ENCODE peak calls at places on chromosome 22, in eight cellular contexts. One of them, this sample, is unnamed.

GRCh38 chr22:31820655-31821054 is 66.8 kb downstream of the DEPDC5 start:
- DNase-seq in GM12864: no peak
- DNase-seq in T-helper 2 cell: no peak
- DNase-seq in astrocyte of the spinal cord: no peak
- DNase-seq in GM20000: no peak
- DNase-seq in HFFc6: no peak
- DNase-seq in stimulated activated CD4-positive, alpha-beta T cell treated with anti-CD3 and anti-CD28 coated beads, Interleukin-15, amount 100 ng/mL, for 1 hour: no peak
- DNase-seq in activated T-helper 1 cell treated with anti-CD3 and anti-CD28 coated beads, Interleukin-12 subunit alpha, Interleukin-12 subunit beta, Interleukin-2, Interleukin-4 antibody, amounts not matched to agents 30 ng/mL and 10 ng/mL and 1 ng/mL, durations not matched to agents 14 hours and 24 hours and 36 hours: no peak
- DNase-seq in this sample: no peak

GRCh38 chr22:17237031-17237668 is 17.9 kb upstream of the ADA2 start:
- DNase-seq in astrocyte of the spinal cord: no peak
- DNase-seq in stimulated activated CD4-positive, alpha-beta T cell treated with anti-CD3 and anti-CD28 coated beads, Interleukin-15, amount 100 ng/mL, for 1 hour: no peak
- DNase-seq in HFFc6: no peak
- DNase-seq in GM20000: peak; percentile 75
- DNase-seq in T-helper 2 cell: no peak
- DNase-seq in activated T-helper 1 cell treated with anti-CD3 and anti-CD28 coated beads, Interleukin-12 subunit alpha, Interleukin-12 subunit beta, Interleukin-2, Interleukin-4 antibody, amounts not matched to agents 30 ng/mL and 10 ng/mL and 1 ng/mL, durations not matched to agents 14 hours and 24 hours and 36 hours: peak; percentile 52
- DNase-seq in GM12864: peak; percentile 64
- DNase-seq in this sample: peak; percentile 71

GRCh38 chr22:29456211-29456671 is 17.9 kb downstream of the RFPL1 start:
- DNase-seq in HFFc6: peak; percentile 22
- DNase-seq in GM12864: no peak
- DNase-seq in T-helper 2 cell: no peak
- DNase-seq in astrocyte of the spinal cord: peak; percentile 49
- DNase-seq in stimulated activated CD4-positive, alpha-beta T cell treated with anti-CD3 and anti-CD28 coated beads, Interleukin-15, amount 100 ng/mL, for 1 hour: no peak
- DNase-seq in activated T-helper 1 cell treated with anti-CD3 and anti-CD28 coated beads, Interleukin-12 subunit alpha, Interleukin-12 subunit beta, Interleukin-2, Interleukin-4 antibody, amounts not matched to agents 30 ng/mL and 10 ng/mL and 1 ng/mL, durations not matched to agents 14 hours and 24 hours and 36 hours: no peak
- DNase-seq in GM20000: no peak
- DNase-seq in this sample: no peak

GRCh38 chr22:47201186-47201995 is 438.9 kb downstream of the TBC1D22A start:
- DNase-seq in GM20000: no peak
- DNase-seq in GM12864: no peak
- DNase-seq in activated T-helper 1 cell treated with anti-CD3 and anti-CD28 coated beads, Interleukin-12 subunit alpha, Interleukin-12 subunit beta, Interleukin-2, Interleukin-4 antibody, amounts not matched to agents 30 ng/mL and 10 ng/mL and 1 ng/mL, durations not matched to agents 14 hours and 24 hours and 36 hours: no peak
- DNase-seq in stimulated activated CD4-positive, alpha-beta T cell treated with anti-CD3 and anti-CD28 coated beads, Interleukin-15, amount 100 ng/mL, for 1 hour: no peak
- DNase-seq in HFFc6: no peak
- DNase-seq in astrocyte of the spinal cord: no peak
- DNase-seq in T-helper 2 cell: no peak
- DNase-seq in this sample: no peak

GRCh38 chr22:50138036-50138435 is 32.5 kb upstream of the PANX2 start:
- DNase-seq in T-helper 2 cell: no peak
- DNase-seq in HFFc6: no peak
- DNase-seq in stimulated activated CD4-positive, alpha-beta T cell treated with anti-CD3 and anti-CD28 coated beads, Interleukin-15, amount 100 ng/mL, for 1 hour: no peak
- DNase-seq in activated T-helper 1 cell treated with anti-CD3 and anti-CD28 coated beads, Interleukin-12 subunit alpha, Interleukin-12 subunit beta, Interleukin-2, Interleukin-4 antibody, amounts not matched to agents 30 ng/mL and 10 ng/mL and 1 ng/mL, durations not matched to agents 14 hours and 24 hours and 36 hours: no peak
- DNase-seq in astrocyte of the spinal cord: no peak
- DNase-seq in GM12864: no peak
- DNase-seq in GM20000: no peak
- DNase-seq in this sample: no peak

GRCh38 chr22:35409783-35410662 is 10.1 kb downstream of the MCM5 start:
- DNase-seq in T-helper 2 cell: no peak
- DNase-seq in stimulated activated CD4-positive, alpha-beta T cell treated with anti-CD3 and anti-CD28 coated beads, Interleukin-15, amount 100 ng/mL, for 1 hour: no peak
- DNase-seq in astrocyte of the spinal cord: no peak
- DNase-seq in HFFc6: no peak
- DNase-seq in activated T-helper 1 cell treated with anti-CD3 and anti-CD28 coated beads, Interleukin-12 subunit alpha, Interleukin-12 subunit beta, Interleukin-2, Interleukin-4 antibody, amounts not matched to agents 30 ng/mL and 10 ng/mL and 1 ng/mL, durations not matched to agents 14 hours and 24 hours and 36 hours: no peak
- DNase-seq in GM12864: peak; percentile 83
- DNase-seq in GM20000: peak; percentile 83
- DNase-seq in this sample: peak; percentile 91

GRCh38 chr22:17258015-17258827 is 39.0 kb upstream of the ADA2 start:
- DNase-seq in astrocyte of the spinal cord: peak; percentile 60
- DNase-seq in GM12864: peak; percentile 97
- DNase-seq in activated T-helper 1 cell treated with anti-CD3 and anti-CD28 coated beads, Interleukin-12 subunit alpha, Interleukin-12 subunit beta, Interleukin-2, Interleukin-4 antibody, amounts not matched to agents 30 ng/mL and 10 ng/mL and 1 ng/mL, durations not matched to agents 14 hours and 24 hours and 36 hours: peak; percentile 68
- DNase-seq in HFFc6: no peak
- DNase-seq in T-helper 2 cell: peak; percentile 17
- DNase-seq in GM20000: peak; percentile 84
- DNase-seq in stimulated activated CD4-positive, alpha-beta T cell treated with anti-CD3 and anti-CD28 coated beads, Interleukin-15, amount 100 ng/mL, for 1 hour: no peak
- DNase-seq in this sample: peak; percentile 98

GRCh38 chr22:36569999-36570398 is 41.0 kb upstream of the EIF3D start:
- DNase-seq in astrocyte of the spinal cord: no peak
- DNase-seq in GM20000: no peak
- DNase-seq in stimulated activated CD4-positive, alpha-beta T cell treated with anti-CD3 and anti-CD28 coated beads, Interleukin-15, amount 100 ng/mL, for 1 hour: no peak
- DNase-seq in activated T-helper 1 cell treated with anti-CD3 and anti-CD28 coated beads, Interleukin-12 subunit alpha, Interleukin-12 subunit beta, Interleukin-2, Interleukin-4 antibody, amounts not matched to agents 30 ng/mL and 10 ng/mL and 1 ng/mL, durations not matched to agents 14 hours and 24 hours and 36 hours: no peak
- DNase-seq in HFFc6: no peak
- DNase-seq in T-helper 2 cell: no peak
- DNase-seq in GM12864: no peak
- DNase-seq in this sample: no peak

GRCh38 chr22:30742291-30743256 is 47.9 kb downstream of the OSBP2 start:
- DNase-seq in GM20000: no peak
- DNase-seq in GM12864: no peak
- DNase-seq in stimulated activated CD4-positive, alpha-beta T cell treated with anti-CD3 and anti-CD28 coated beads, Interleukin-15, amount 100 ng/mL, for 1 hour: no peak
- DNase-seq in T-helper 2 cell: no peak
- DNase-seq in HFFc6: no peak
- DNase-seq in astrocyte of the spinal cord: peak; percentile 16
- DNase-seq in activated T-helper 1 cell treated with anti-CD3 and anti-CD28 coated beads, Interleukin-12 subunit alpha, Interleukin-12 subunit beta, Interleukin-2, Interleukin-4 antibody, amounts not matched to agents 30 ng/mL and 10 ng/mL and 1 ng/mL, durations not matched to agents 14 hours and 24 hours and 36 hours: no peak
- DNase-seq in this sample: no peak

GRCh38 chr22:33659423-33659822 is 260.9 kb downstream of the LARGE1 start:
- DNase-seq in stimulated activated CD4-positive, alpha-beta T cell treated with anti-CD3 and anti-CD28 coated beads, Interleukin-15, amount 100 ng/mL, for 1 hour: no peak
- DNase-seq in HFFc6: no peak
- DNase-seq in T-helper 2 cell: no peak
- DNase-seq in activated T-helper 1 cell treated with anti-CD3 and anti-CD28 coated beads, Interleukin-12 subunit alpha, Interleukin-12 subunit beta, Interleukin-2, Interleukin-4 antibody, amounts not matched to agents 30 ng/mL and 10 ng/mL and 1 ng/mL, durations not matched to agents 14 hours and 24 hours and 36 hours: no peak
- DNase-seq in GM12864: no peak
- DNase-seq in astrocyte of the spinal cord: no peak
- DNase-seq in GM20000: no peak
- DNase-seq in this sample: no peak

GRCh38 chr22:25566812-25567211 is 2.3 kb downstream of the GRK3 start:
- DNase-seq in activated T-helper 1 cell treated with anti-CD3 and anti-CD28 coated beads, Interleukin-12 subunit alpha, Interleukin-12 subunit beta, Interleukin-2, Interleukin-4 antibody, amounts not matched to agents 30 ng/mL and 10 ng/mL and 1 ng/mL, durations not matched to agents 14 hours and 24 hours and 36 hours: no peak
- DNase-seq in stimulated activated CD4-positive, alpha-beta T cell treated with anti-CD3 and anti-CD28 coated beads, Interleukin-15, amount 100 ng/mL, for 1 hour: no peak
- DNase-seq in T-helper 2 cell: no peak
- DNase-seq in HFFc6: no peak
- DNase-seq in GM12864: no peak
- DNase-seq in astrocyte of the spinal cord: no peak
- DNase-seq in GM20000: peak; percentile 39
- DNase-seq in this sample: no peak

GRCh38 chr22:31044262-31044861 is 36.8 kb upstream of the SMTN start:
- DNase-seq in T-helper 2 cell: no peak
- DNase-seq in activated T-helper 1 cell treated with anti-CD3 and anti-CD28 coated beads, Interleukin-12 subunit alpha, Interleukin-12 subunit beta, Interleukin-2, Interleukin-4 antibody, amounts not matched to agents 30 ng/mL and 10 ng/mL and 1 ng/mL, durations not matched to agents 14 hours and 24 hours and 36 hours: no peak
- DNase-seq in astrocyte of the spinal cord: no peak
- DNase-seq in HFFc6: no peak
- DNase-seq in GM12864: no peak
- DNase-seq in GM20000: no peak
- DNase-seq in stimulated activated CD4-positive, alpha-beta T cell treated with anti-CD3 and anti-CD28 coated beads, Interleukin-15, amount 100 ng/mL, for 1 hour: no peak
- DNase-seq in this sample: no peak

GRCh38 chr22:20532256-20532993 is 25.0 kb downstream of the MED15 start:
- DNase-seq in astrocyte of the spinal cord: no peak
- DNase-seq in GM12864: no peak
- DNase-seq in stimulated activated CD4-positive, alpha-beta T cell treated with anti-CD3 and anti-CD28 coated beads, Interleukin-15, amount 100 ng/mL, for 1 hour: no peak
- DNase-seq in HFFc6: no peak
- DNase-seq in GM20000: no peak
- DNase-seq in T-helper 2 cell: no peak
- DNase-seq in activated T-helper 1 cell treated with anti-CD3 and anti-CD28 coated beads, Interleukin-12 subunit alpha, Interleukin-12 subunit beta, Interleukin-2, Interleukin-4 antibody, amounts not matched to agents 30 ng/mL and 10 ng/mL and 1 ng/mL, durations not matched to agents 14 hours and 24 hours and 36 hours: no peak
- DNase-seq in this sample: no peak

GRCh38 chr22:50691521-50691920 is 18.9 kb downstream of the SHANK3 start:
- DNase-seq in T-helper 2 cell: no peak
- DNase-seq in activated T-helper 1 cell treated with anti-CD3 and anti-CD28 coated beads, Interleukin-12 subunit alpha, Interleukin-12 subunit beta, Interleukin-2, Interleukin-4 antibody, amounts not matched to agents 30 ng/mL and 10 ng/mL and 1 ng/mL, durations not matched to agents 14 hours and 24 hours and 36 hours: peak; percentile 17
- DNase-seq in GM20000: no peak
- DNase-seq in stimulated activated CD4-positive, alpha-beta T cell treated with anti-CD3 and anti-CD28 coated beads, Interleukin-15, amount 100 ng/mL, for 1 hour: no peak
- DNase-seq in GM12864: no peak
- DNase-seq in astrocyte of the spinal cord: peak; percentile 35
- DNase-seq in HFFc6: peak; percentile 43
- DNase-seq in this sample: peak; percentile 13

GRCh38 chr22:20422271-20422958 is 15.2 kb downstream of the SCARF2 start:
- DNase-seq in activated T-helper 1 cell treated with anti-CD3 and anti-CD28 coated beads, Interleukin-12 subunit alpha, Interleukin-12 subunit beta, Interleukin-2, Interleukin-4 antibody, amounts not matched to agents 30 ng/mL and 10 ng/mL and 1 ng/mL, durations not matched to agents 14 hours and 24 hours and 36 hours: no peak
- DNase-seq in astrocyte of the spinal cord: peak; percentile 67
- DNase-seq in HFFc6: peak; percentile 63
- DNase-seq in stimulated activated CD4-positive, alpha-beta T cell treated with anti-CD3 and anti-CD28 coated beads, Interleukin-15, amount 100 ng/mL, for 1 hour: no peak
- DNase-seq in GM20000: no peak
- DNase-seq in T-helper 2 cell: no peak
- DNase-seq in GM12864: no peak
- DNase-seq in this sample: no peak

GRCh38 chr22:43183496-43184263 is 3.3 kb downstream of the TTLL12 start:
- DNase-seq in GM12864: no peak
- DNase-seq in GM20000: no peak
- DNase-seq in HFFc6: no peak
- DNase-seq in stimulated activated CD4-positive, alpha-beta T cell treated with anti-CD3 and anti-CD28 coated beads, Interleukin-15, amount 100 ng/mL, for 1 hour: no peak
- DNase-seq in activated T-helper 1 cell treated with anti-CD3 and anti-CD28 coated beads, Interleukin-12 subunit alpha, Interleukin-12 subunit beta, Interleukin-2, Interleukin-4 antibody, amounts not matched to agents 30 ng/mL and 10 ng/mL and 1 ng/mL, durations not matched to agents 14 hours and 24 hours and 36 hours: no peak
- DNase-seq in T-helper 2 cell: no peak
- DNase-seq in astrocyte of the spinal cord: peak; percentile 45
- DNase-seq in this sample: no peak

GRCh38 chr22:35341090-35341874 is 39.6 kb upstream of the HMOX1 start:
- DNase-seq in HFFc6: no peak
- DNase-seq in GM12864: no peak
- DNase-seq in stimulated activated CD4-positive, alpha-beta T cell treated with anti-CD3 and anti-CD28 coated beads, Interleukin-15, amount 100 ng/mL, for 1 hour: no peak
- DNase-seq in astrocyte of the spinal cord: no peak
- DNase-seq in activated T-helper 1 cell treated with anti-CD3 and anti-CD28 coated beads, Interleukin-12 subunit alpha, Interleukin-12 subunit beta, Interleukin-2, Interleukin-4 antibody, amounts not matched to agents 30 ng/mL and 10 ng/mL and 1 ng/mL, durations not matched to agents 14 hours and 24 hours and 36 hours: no peak
- DNase-seq in T-helper 2 cell: no peak
- DNase-seq in GM20000: no peak
- DNase-seq in this sample: no peak

GRCh38 chr22:41812805-41813545 is 12.5 kb downstream of the CCDC134 start:
- DNase-seq in stimulated activated CD4-positive, alpha-beta T cell treated with anti-CD3 and anti-CD28 coated beads, Interleukin-15, amount 100 ng/mL, for 1 hour: no peak
- DNase-seq in GM12864: no peak
- DNase-seq in astrocyte of the spinal cord: no peak
- DNase-seq in activated T-helper 1 cell treated with anti-CD3 and anti-CD28 coated beads, Interleukin-12 subunit alpha, Interleukin-12 subunit beta, Interleukin-2, Interleukin-4 antibody, amounts not matched to agents 30 ng/mL and 10 ng/mL and 1 ng/mL, durations not matched to agents 14 hours and 24 hours and 36 hours: no peak
- DNase-seq in HFFc6: no peak
- DNase-seq in T-helper 2 cell: no peak
- DNase-seq in GM20000: no peak
- DNase-seq in this sample: no peak

GRCh38 chr22:46373838-46374662 is 38.5 kb downstream of the TRMU start:
- DNase-seq in activated T-helper 1 cell treated with anti-CD3 and anti-CD28 coated beads, Interleukin-12 subunit alpha, Interleukin-12 subunit beta, Interleukin-2, Interleukin-4 antibody, amounts not matched to agents 30 ng/mL and 10 ng/mL and 1 ng/mL, durations not matched to agents 14 hours and 24 hours and 36 hours: no peak
- DNase-seq in HFFc6: no peak
- DNase-seq in stimulated activated CD4-positive, alpha-beta T cell treated with anti-CD3 and anti-CD28 coated beads, Interleukin-15, amount 100 ng/mL, for 1 hour: no peak
- DNase-seq in GM12864: no peak
- DNase-seq in GM20000: no peak
- DNase-seq in astrocyte of the spinal cord: peak; percentile 9
- DNase-seq in T-helper 2 cell: no peak
- DNase-seq in this sample: peak; percentile 48

GRCh38 chr22:31055322-31056159 is 25.6 kb upstream of the SMTN start:
- DNase-seq in GM20000: no peak
- DNase-seq in GM12864: no peak
- DNase-seq in T-helper 2 cell: no peak
- DNase-seq in astrocyte of the spinal cord: peak; percentile 97
- DNase-seq in stimulated activated CD4-positive, alpha-beta T cell treated with anti-CD3 and anti-CD28 coated beads, Interleukin-15, amount 100 ng/mL, for 1 hour: no peak
- DNase-seq in HFFc6: peak; percentile 94
- DNase-seq in activated T-helper 1 cell treated with anti-CD3 and anti-CD28 coated beads, Interleukin-12 subunit alpha, Interleukin-12 subunit beta, Interleukin-2, Interleukin-4 antibody, amounts not matched to agents 30 ng/mL and 10 ng/mL and 1 ng/mL, durations not matched to agents 14 hours and 24 hours and 36 hours: no peak
- DNase-seq in this sample: no peak

GRCh38 chr22:42697542-42698013 is 23.1 kb downstream of the A4GALT start:
- DNase-seq in GM20000: no peak
- DNase-seq in activated T-helper 1 cell treated with anti-CD3 and anti-CD28 coated beads, Interleukin-12 subunit alpha, Interleukin-12 subunit beta, Interleukin-2, Interleukin-4 antibody, amounts not matched to agents 30 ng/mL and 10 ng/mL and 1 ng/mL, durations not matched to agents 14 hours and 24 hours and 36 hours: no peak
- DNase-seq in stimulated activated CD4-positive, alpha-beta T cell treated with anti-CD3 and anti-CD28 coated beads, Interleukin-15, amount 100 ng/mL, for 1 hour: no peak
- DNase-seq in HFFc6: peak; percentile 89
- DNase-seq in GM12864: no peak
- DNase-seq in astrocyte of the spinal cord: peak; percentile 63
- DNase-seq in T-helper 2 cell: no peak
- DNase-seq in this sample: no peak

GRCh38 chr22:41239443-41240128 is 1.1 kb downstream of the CHADL start:
- DNase-seq in stimulated activated CD4-positive, alpha-beta T cell treated with anti-CD3 and anti-CD28 coated beads, Interleukin-15, amount 100 ng/mL, for 1 hour: no peak
- DNase-seq in GM20000: no peak
- DNase-seq in activated T-helper 1 cell treated with anti-CD3 and anti-CD28 coated beads, Interleukin-12 subunit alpha, Interleukin-12 subunit beta, Interleukin-2, Interleukin-4 antibody, amounts not matched to agents 30 ng/mL and 10 ng/mL and 1 ng/mL, durations not matched to agents 14 hours and 24 hours and 36 hours: no peak
- DNase-seq in astrocyte of the spinal cord: no peak
- DNase-seq in HFFc6: no peak
- DNase-seq in GM12864: no peak
- DNase-seq in T-helper 2 cell: no peak
- DNase-seq in this sample: no peak

GRCh38 chr22:27314276-27314807 is 487.2 kb downstream of the MN1 start:
- DNase-seq in T-helper 2 cell: no peak
- DNase-seq in stimulated activated CD4-positive, alpha-beta T cell treated with anti-CD3 and anti-CD28 coated beads, Interleukin-15, amount 100 ng/mL, for 1 hour: no peak
- DNase-seq in astrocyte of the spinal cord: no peak
- DNase-seq in HFFc6: no peak
- DNase-seq in GM20000: no peak
- DNase-seq in activated T-helper 1 cell treated with anti-CD3 and anti-CD28 coated beads, Interleukin-12 subunit alpha, Interleukin-12 subunit beta, Interleukin-2, Interleukin-4 antibody, amounts not matched to agents 30 ng/mL and 10 ng/mL and 1 ng/mL, durations not matched to agents 14 hours and 24 hours and 36 hours: no peak
- DNase-seq in GM12864: no peak
- DNase-seq in this sample: no peak